ENCODE peak calls at places on chromosomes 13 and 19, in ten cellular contexts. G is progenitor cell of endocrine pancreas; V is astrocyte of the spinal cord; J is HEK293T; B is anterior cingulate cortex; O is NCI-H226; M is cardiac muscle cell; K is SW 1271; Q is activated naive CD8-positive, alpha-beta T cell treated with anti-CD3 and anti-CD28 coated beads, Interleukin-2, amount 50 U/mL, for 24 hours; P is stimulated activated CD4-positive, alpha-beta T cell treated with anti-CD3 and anti-CD28 coated beads, TNF-alpha, amount 100 ng/mL, for 4 hours. C is an unnamed sample.

GRCh38 chr13:29587645-29588044 is 7.8 kb downstream of the SLC7A1 start:
- DNase-seq in G (no peak), V (no peak), J (no peak), B (no peak), O (no peak), M (no peak), K (no peak), Q (no peak), P (no peak), C (no peak)

GRCh38 chr19:12939292-12939606 is 840 bp downstream of the CALR start:
- DNase-seq in G (no peak), V (no peak), J (no peak), B (no peak), O (no peak), M (no peak), K (no peak), Q (no peak), P (no peak), C (no peak)

GRCh38 chr13:77918391-77919261 is at the start of gene EDNRB:
- DNase-seq in G (no peak), V (peak; percentile 43), J (peak; percentile 72), B (peak; percentile 49), O (no peak), M (peak; percentile 59), K (no peak), Q (peak; percentile 8), P (no peak), C (no peak)

GRCh38 chr13:80363890-80364503 is 23.1 kb upstream of the SPRY2 start:
- DNase-seq in G (no peak), V (peak; percentile 62), J (peak; percentile 57), B (no peak), O (no peak), M (no peak), K (peak; percentile 22), Q (no peak), P (no peak), C (peak; percentile 21)

GRCh38 chr13:94065741-94066140 is 413.7 kb downstream of the DCT start:
- DNase-seq in G (no peak), V (peak; percentile 36), J (no peak), B (no peak), O (peak; percentile 11), M (no peak), K (no peak), Q (no peak), P (no peak), C (no peak)

GRCh38 chr13:110495376-110495775 is 66.1 kb downstream of the RAB20 start:
- DNase-seq in G (no peak), V (no peak), J (no peak), B (no peak), O (no peak), M (no peak), K (no peak), Q (no peak), P (no peak), C (no peak)

GRCh38 chr13:29532821-29533220 is 62.7 kb downstream of the SLC7A1 start:
- DNase-seq in G (no peak), V (no peak), J (no peak), B (no peak), O (no peak), M (no peak), K (no peak), Q (no peak), P (no peak), C (no peak)

GRCh38 chr13:34391071-34391470 is 551.0 kb upstream of the NBEA start:
- DNase-seq in G (no peak), V (peak; percentile 76), J (no peak), B (no peak), O (no peak), M (no peak), K (no peak), Q (no peak), P (no peak), C (no peak)

GRCh38 chr13:75812751-75813181 is 176.6 kb downstream of the LMO7 start:
- DNase-seq in G (no peak), V (peak; percentile 51), J (no peak), B (no peak), O (no peak), M (no peak), K (no peak), Q (no peak), P (no peak), C (no peak)

GRCh38 chr13:106423530-106423929 is 111.9 kb downstream of the EFNB2 start:
- DNase-seq in G (no peak), V (no peak), J (no peak), B (no peak), O (no peak), M (no peak), K (no peak), Q (no peak), P (no peak), C (no peak)

GRCh38 chr13:30319703-30320102 is 12.4 kb upstream of the KATNAL1 start:
- DNase-seq in G (no peak), V (peak; percentile 36), J (no peak), B (peak; percentile 26), O (no peak), M (no peak), K (no peak), Q (no peak), P (no peak), C (no peak)

GRCh38 chr19:46413262-46414031 is at the start of gene CCDC8:
- DNase-seq in G (peak; percentile 85), V (peak; percentile 97), J (peak; percentile 84), B (peak; percentile 54), O (no peak), M (peak; percentile 99), K (no peak), Q (no peak), P (no peak), C (peak; percentile 52)

GRCh38 chr19:30046522-30046921 is 104.5 kb downstream of the URI1 start:
- DNase-seq in G (no peak), V (peak; percentile 72), J (no peak), B (no peak), O (no peak), M (no peak), K (peak; percentile 22), Q (no peak), P (no peak), C (no peak)

GRCh38 chr19:18089726-18090125 is 3.0 kb upstream of the IL12RB1 start:
- DNase-seq in G (no peak), V (no peak), J (no peak), B (peak; percentile 93), O (no peak), M (no peak), K (no peak), Q (no peak), P (no peak), C (no peak)

GRCh38 chr13:74554581-74555290 is 420.5 kb upstream of the KLF12 start:
- DNase-seq in G (no peak), V (no peak), J (no peak), B (no peak), O (no peak), M (no peak), K (no peak), Q (no peak), P (no peak), C (no peak)

GRCh38 chr13:114105351-114106225 is 26.8 kb downstream of the RASA3 start:
- DNase-seq in G (no peak), V (no peak), J (no peak), B (no peak), O (no peak), M (peak; percentile 51), K (no peak), Q (no peak), P (no peak), C (no peak)

GRCh38 chr19:55931936-55932386 is at the start of gene NLRP13:
- DNase-seq in G (no peak), V (no peak), J (no peak), B (no peak), O (no peak), M (no peak), K (no peak), Q (no peak), P (no peak), C (no peak)

GRCh38 chr13:45040626-45041025 is 51.3 kb downstream of the GPALPP1 start:
- DNase-seq in G (no peak), V (no peak), J (no peak), B (no peak), O (peak; percentile 84), M (no peak), K (no peak), Q (no peak), P (no peak), C (no peak)

GRCh38 chr13:93951153-93951552 is 528.3 kb downstream of the DCT start:
- DNase-seq in G (no peak), V (peak; percentile 22), J (no peak), B (no peak), O (no peak), M (no peak), K (no peak), Q (no peak), P (no peak), C (no peak)

GRCh38 chr13:51726446-51727185 is 77.3 kb downstream of the DHRS12 start:
- DNase-seq in G (no peak), V (peak; percentile 77), J (no peak), B (no peak), O (peak; percentile 43), M (no peak), K (no peak), Q (no peak), P (no peak), C (no peak)